ENCODE peak calls at places on chromosomes 3 and 15, in seven cellular contexts. I is uterus; H is GM06990; A is T-cell; G is stimulated activated CD4-positive, alpha-beta T cell treated with anti-CD3 and anti-CD28 coated beads, TNF-alpha, amount 100 ng/mL, for 4 hours; Y is NCI-H1417; J is DMS153. X is an unnamed sample.

GRCh38 chr3:184218814-184219213 is 10.6 kb upstream of the VWA5B2 start:
- DNase-seq in Y (no peak), A (no peak), I (no peak), H (no peak), J (no peak), G (no peak), X (no peak)

GRCh38 chr15:66963084-66963483 is 102.3 kb upstream of the SMAD3 start:
- DNase-seq in I (no peak), Y (no peak), A (no peak), G (no peak), J (no peak), H (no peak), X (no peak)

GRCh38 chr15:58873267-58873666 is 60.2 kb downstream of the SLTM start:
- DNase-seq in H (no peak), A (no peak), G (no peak), I (no peak), J (no peak), Y (no peak), X (no peak)

GRCh38 chr3:143975549-143976152 is 4.0 kb downstream of the DIPK2A start:
- DNase-seq in G (no peak), A (no peak), Y (peak), I (no peak), J (no peak), H (no peak), X (no peak)

GRCh38 chr3:94811836-94812235 is 749.0 kb downstream of the NSUN3 start:
- DNase-seq in I (no peak), Y (peak), G (no peak), J (no peak), H (no peak), A (no peak), X (no peak)

GRCh38 chr3:117144832-117145231 is 435.3 kb downstream of the TUSC7 start:
- DNase-seq in I (no peak), H (no peak), G (no peak), Y (no peak), J (no peak), A (no peak), X (no peak)

GRCh38 chr15:92845109-92845508 is 55.0 kb upstream of the CHD2 start:
- DNase-seq in G (no peak), J (peak), A (no peak), H (peak), Y (no peak), I (no peak), X (no peak)

GRCh38 chr15:59522988-59523461 is 85.0 kb downstream of the FAM81A start:
- DNase-seq in I (no peak), H (no peak), A (peak), G (no peak), Y (peak), J (peak), X (peak)

GRCh38 chr3:108501538-108501937 is 8.9 kb downstream of the MYH15 start:
- DNase-seq in Y (no peak), G (no peak), A (no peak), H (no peak), I (no peak), J (no peak), X (no peak)

GRCh38 chr3:106119691-106120090 is 250.9 kb upstream of the CBLB start:
- DNase-seq in G (no peak), J (no peak), A (no peak), Y (no peak), I (no peak), H (no peak), X (no peak)

GRCh38 chr3:16127257-16127656 is 47.2 kb upstream of the GALNT15 start:
- DNase-seq in H (no peak), G (no peak), Y (no peak), I (no peak), J (no peak), A (no peak), X (no peak)

GRCh38 chr3:104564045-104564643 is 802.6 kb upstream of the ALCAM start:
- DNase-seq in H (no peak), G (no peak), I (no peak), J (no peak), A (peak), Y (peak), X (peak)

GRCh38 chr3:170306015-170306414 is 51.5 kb upstream of the SKIL start:
- DNase-seq in H (no peak), Y (no peak), G (no peak), I (no peak), A (no peak), J (no peak), X (no peak)

GRCh38 chr3:168117853-168118313 is 22.2 kb upstream of the GOLIM4 start:
- DNase-seq in H (no peak), Y (peak), A (no peak), J (peak), I (no peak), G (no peak), X (no peak)

GRCh38 chr15:29822685-29823459 is 604 bp upstream of the TJP1 start:
- DNase-seq in A (no peak), I (peak), Y (peak), G (no peak), J (no peak), H (no peak), X (no peak)

GRCh38 chr3:62371032-62371734 is 2.2 kb downstream of the FEZF2 start:
- DNase-seq in I (no peak), A (no peak), Y (no peak), J (no peak), G (no peak), H (no peak), X (no peak)

GRCh38 chr3:58084788-58085543 is 76.7 kb downstream of the FLNB start:
- DNase-seq in H (peak), Y (no peak), G (no peak), J (no peak), I (no peak), A (no peak), X (no peak)

GRCh38 chr3:195153121-195153520 is 117.8 kb downstream of the XXYLT1 start:
- DNase-seq in H (no peak), A (no peak), I (no peak), J (peak), Y (peak), G (no peak), X (no peak)